ENCODE peak calls at places on chromosomes 2 and 18, in six cellular contexts. T, Y, S, V, J and F are unnamed samples.

GRCh38 chr2:159084395-159085370 is 116.2 kb downstream of the TANC1 start:
- DNase-seq in T (peak; percentile 66), Y (no peak), S (peak; percentile 72), V (no peak), J (no peak), F (no peak)

GRCh38 chr18:74116628-74117554 is 30.7 kb downstream of the FBXO15 start:
- DNase-seq in T (peak; percentile 66), Y (peak; percentile 40), S (peak; percentile 60), V (peak; percentile 72), J (no peak), F (peak; percentile 10)

GRCh38 chr2:82839046-82839445 is 1620.0 kb downstream of the SUCLG1 start:
- DNase-seq in T (no peak), Y (no peak), S (no peak), V (peak; percentile 4), J (no peak), F (no peak)

GRCh38 chr2:151560289-151560688 is 150.6 kb downstream of the RIF1 start:
- DNase-seq in T (peak; percentile 38), Y (no peak), S (peak; percentile 49), V (peak; percentile 59), J (no peak), F (no peak)

GRCh38 chr2:119292226-119292625 is 68.6 kb downstream of the STEAP3 start:
- DNase-seq in T (no peak), Y (no peak), S (peak; percentile 27), V (peak; percentile 55), J (no peak), F (no peak)

GRCh38 chr18:56823986-56824385 is 172.8 kb downstream of the WDR7 start:
- DNase-seq in T (no peak), Y (no peak), S (peak; percentile 5), V (peak; percentile 24), J (no peak), F (no peak)

GRCh38 chr2:230447455-230448451 is 31.8 kb downstream of the SP100 start:
- DNase-seq in T (no peak), Y (no peak), S (no peak), V (no peak), J (no peak), F (no peak)

GRCh38 chr2:85326406-85326945 is 1.3 kb downstream of the TGOLN2 start:
- DNase-seq in T (peak; percentile 71), Y (peak; percentile 86), S (peak; percentile 64), V (peak; percentile 39), J (no peak), F (no peak)

GRCh38 chr18:48263913-48264506 is 145.2 kb downstream of the ZBTB7C start:
- DNase-seq in T (no peak), Y (no peak), S (no peak), V (no peak), J (no peak), F (no peak)

GRCh38 chr18:9828794-9829712 is 56.7 kb upstream of the TXNDC2 start:
- DNase-seq in T (no peak), Y (no peak), S (no peak), V (no peak), J (no peak), F (no peak)

GRCh38 chr2:222939208-222939846 is 78.5 kb downstream of the ACSL3 start:
- DNase-seq in T (peak; percentile 74), Y (no peak), S (peak; percentile 80), V (peak; percentile 85), J (no peak), F (peak; percentile 74)

GRCh38 chr2:98483257-98483861 is 38.7 kb downstream of the INPP4A start:
- DNase-seq in T (no peak), Y (peak; percentile 71), S (no peak), V (no peak), J (no peak), F (no peak)

GRCh38 chr2:81097361-81097760 is 792.8 kb upstream of the LRRTM1 start:
- DNase-seq in T (no peak), Y (no peak), S (no peak), V (no peak), J (no peak), F (no peak)

GRCh38 chr2:234953116-234954031 is 1.6 kb downstream of the SH3BP4 start:
- DNase-seq in T (peak; percentile 41), Y (peak; percentile 47), S (peak; percentile 36), V (peak; percentile 59), J (no peak), F (no peak)

GRCh38 chr18:55161966-55162365 is 202.7 kb upstream of the CCDC68 start:
- DNase-seq in T (peak; percentile 64), Y (no peak), S (peak; percentile 62), V (no peak), J (peak; percentile 20), F (no peak)

GRCh38 chr2:241929551-241930490 is 60.3 kb downstream of the RTP5 start:
- DNase-seq in T (no peak), Y (peak; percentile 47), S (no peak), V (no peak), J (no peak), F (no peak)

GRCh38 chr18:78296152-78296551 is 683.5 kb upstream of the SALL3 start:
- DNase-seq in T (no peak), Y (no peak), S (peak; percentile 43), V (no peak), J (no peak), F (no peak)

GRCh38 chr18:49814147-49814499 is 790 bp upstream of the ACAA2 start:
- DNase-seq in T (peak; percentile 65), Y (no peak), S (peak; percentile 68), V (peak; percentile 79), J (peak; percentile 66), F (peak; percentile 64)

GRCh38 chr2:44450806-44451205 is 89.1 kb downstream of the CAMKMT start:
- DNase-seq in T (peak; percentile 39), Y (no peak), S (peak; percentile 21), V (no peak), J (no peak), F (no peak)

GRCh38 chr2:70014959-70015358 is 53.5 kb upstream of the ASPRV1 start:
- DNase-seq in T (no peak), Y (no peak), S (no peak), V (no peak), J (no peak), F (no peak)

GRCh38 chr2:181750305-181750704 is 70.0 kb upstream of the NEUROD1 start:
- DNase-seq in T (no peak), Y (no peak), S (no peak), V (no peak), J (no peak), F (peak; percentile 6)

GRCh38 chr18:58046087-58046793 is 2.2 kb downstream of the NEDD4L start:
- DNase-seq in T (no peak), Y (no peak), S (no peak), V (no peak), J (no peak), F (no peak)

GRCh38 chr2:126981476-126981875 is 82.8 kb downstream of the TEX51 start:
- DNase-seq in T (no peak), Y (no peak), S (no peak), V (peak; percentile 25), J (no peak), F (no peak)

GRCh38 chr18:73768043-73768442 is 379.6 kb downstream of the FBXO15 start:
- DNase-seq in T (no peak), Y (no peak), S (no peak), V (no peak), J (no peak), F (no peak)

GRCh38 chr2:217412299-217412698 is 552.4 kb upstream of the TNP1 start:
- DNase-seq in T (peak; percentile 36), Y (no peak), S (peak; percentile 38), V (no peak), J (no peak), F (no peak)

GRCh38 chr2:218806346-218806978 is 24.5 kb downstream of the CYP27A1 start:
- DNase-seq in T (peak; percentile 99), Y (no peak), S (peak; percentile 100), V (peak; percentile 97), J (peak; percentile 90), F (no peak)

GRCh38 chr2:173970421-173971042 is 5.4 kb upstream of the SP3 start:
- DNase-seq in T (no peak), Y (no peak), S (no peak), V (no peak), J (no peak), F (no peak)

GRCh38 chr2:20434588-20435294 is 12.1 kb upstream of the RHOB start:
- DNase-seq in T (no peak), Y (no peak), S (no peak), V (no peak), J (no peak), F (no peak)

GRCh38 chr2:212539145-212539880 is 711 bp upstream of the ERBB4 start:
- DNase-seq in T (peak; percentile 13), Y (peak; percentile 50), S (no peak), V (peak; percentile 31), J (peak; percentile 81), F (peak; percentile 26)

GRCh38 chr2:120856421-120856862 is 120.8 kb downstream of the GLI2 start:
- DNase-seq in T (peak; percentile 51), Y (peak; percentile 54), S (peak; percentile 56), V (peak; percentile 52), J (no peak), F (no peak)
- TF ChIP-seq CTCF in T (peak; percentile 34), Y (no peak), S (peak; percentile 21), V (peak; percentile 38), J (peak; percentile 15), F (no peak)

GRCh38 chr2:3539836-3540235 is 18.3 kb downstream of the RNASEH1 start:
- DNase-seq in T (no peak), Y (no peak), S (no peak), V (no peak), J (no peak), F (no peak)
- TF ChIP-seq CTCF in T (no peak), Y (no peak), S (no peak), V (no peak), J (no peak), F (no peak)

DNA sequence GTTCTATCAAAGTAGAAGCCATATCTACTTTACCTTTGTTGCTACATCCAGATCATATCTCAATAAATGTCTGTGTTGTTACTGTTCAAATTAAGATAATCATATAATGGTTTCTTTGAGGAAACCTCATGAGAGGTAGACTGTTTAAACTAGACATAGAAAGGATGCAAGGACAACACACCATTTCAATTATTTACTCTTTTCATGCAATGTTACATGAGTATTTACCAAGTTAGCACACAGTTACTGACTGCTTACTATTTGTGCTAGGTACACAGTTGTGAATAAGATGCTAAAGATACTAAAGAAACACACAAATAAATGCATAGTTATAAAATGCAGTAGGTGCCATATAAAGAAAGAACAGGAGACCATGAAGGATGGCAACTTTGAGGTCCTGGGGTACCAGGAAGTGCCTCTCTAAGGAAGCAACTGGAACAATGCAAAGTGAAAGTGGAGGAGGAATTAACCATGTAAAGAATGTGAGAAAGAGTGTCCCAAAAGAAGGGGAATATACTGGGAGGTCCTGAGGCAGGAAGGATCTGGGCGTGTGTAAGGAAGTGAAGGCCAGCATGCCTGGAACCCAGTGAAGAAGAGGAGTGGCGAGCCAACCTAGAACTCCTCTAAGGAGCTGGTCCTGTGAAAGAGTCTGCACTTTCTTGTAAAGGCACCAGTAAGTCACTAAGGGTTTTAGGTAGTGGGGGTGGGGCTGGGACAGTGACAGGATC is 39.4 kb downstream of the RBMS1 start:
- DNase-seq in T (no peak), Y (no peak), S (no peak), V (no peak), J (no peak), F (no peak)
- TF ChIP-seq CTCF in T (no peak), Y (no peak), S (no peak), V (no peak), J (no peak), F (no peak)

DNA sequence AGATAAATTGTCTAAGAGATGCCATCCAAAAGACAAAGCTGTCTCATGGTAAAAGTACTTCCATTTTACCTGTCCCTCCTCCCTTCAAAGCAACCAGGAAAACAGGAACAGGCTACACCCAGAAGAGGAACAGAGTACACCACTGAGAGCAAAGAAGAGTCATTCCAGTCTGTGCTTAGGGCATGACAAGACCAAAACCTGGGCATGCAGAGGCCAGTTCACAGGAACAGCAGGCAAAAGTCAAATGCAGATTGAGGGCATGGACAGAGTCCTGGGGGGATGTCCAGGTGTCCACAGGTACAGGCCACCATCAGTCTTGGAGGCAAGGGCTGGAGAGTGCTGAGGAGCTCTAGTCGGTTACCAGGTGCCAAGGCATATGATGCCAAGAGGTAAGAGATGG is 23.7 kb downstream of the PLEK start:
- DNase-seq in T (no peak), Y (peak; percentile 58), S (no peak), V (no peak), J (no peak), F (no peak)
- TF ChIP-seq CTCF in T (no peak), Y (no peak), S (no peak), V (no peak), J (no peak), F (no peak)